ENCODE peak calls at places on chromosomes 5 and 9, in six cellular contexts. K is pancreas; G is lower lobe of right lung; U is naive thymus-derived CD8-positive, alpha-beta T cell; V is HCT116; J is left colon. Y is an unnamed sample.

GRCh38 chr9:27534658-27535209 is 5.1 kb upstream of the MOB3B start:
- ATAC-seq in V (no peak), G (peak; percentile 59), K (no peak), U (no peak), J (peak; percentile 30), Y (no peak)

GRCh38 chr5:84436866-84437265 is 52.2 kb upstream of the EDIL3 start:
- ATAC-seq in J (no peak), K (no peak), U (no peak), V (no peak), G (no peak), Y (peak; percentile 58)

GRCh38 chr5:112880219-112880964 is 19.3 kb downstream of the SRP19 start:
- ATAC-seq in K (no peak), U (no peak), G (no peak), J (no peak), V (no peak), Y (no peak)

GRCh38 chr9:70229579-70229978 is 29.2 kb upstream of the SMC5 start:
- ATAC-seq in U (no peak), J (no peak), K (no peak), V (peak; percentile 42), G (no peak), Y (no peak)

GRCh38 chr5:58451732-58452565 is 7.9 kb downstream of the PLK2 start:
- ATAC-seq in J (no peak), V (peak; percentile 38), K (no peak), G (no peak), U (no peak), Y (peak; percentile 25)

GRCh38 chr5:179307006-179307800 is 38.1 kb downstream of the ADAMTS2 start:
- ATAC-seq in U (no peak), G (peak; percentile 34), J (no peak), V (no peak), K (no peak), Y (no peak)

GRCh38 chr5:180026725-180027448 is 44.7 kb downstream of the RNF130 start:
- ATAC-seq in U (no peak), V (no peak), J (no peak), G (peak; percentile 8), K (peak; percentile 26), Y (no peak)

GRCh38 chr9:129549684-129550083 is 71.2 kb downstream of the C9orf50 start:
- ATAC-seq in K (peak; percentile 32), G (peak; percentile 45), V (peak; percentile 71), U (peak; percentile 59), J (peak; percentile 26), Y (peak; percentile 40)

GRCh38 chr9:70229026-70229425 is 29.8 kb upstream of the SMC5 start:
- ATAC-seq in V (no peak), G (peak; percentile 11), J (no peak), U (no peak), K (peak; percentile 40), Y (no peak)

GRCh38 chr5:75058986-75059508 is 6.7 kb upstream of the GCNT4 start:
- ATAC-seq in G (no peak), K (no peak), J (no peak), V (no peak), U (no peak), Y (no peak)

GRCh38 chr9:108272350-108272899 is 583.4 kb downstream of the ACTL7B start:
- ATAC-seq in V (peak; percentile 84), K (peak; percentile 92), U (no peak), J (peak; percentile 75), G (peak; percentile 87), Y (peak; percentile 78)

GRCh38 chr9:20701058-20701457 is 17.0 kb downstream of the FOCAD start:
- ATAC-seq in V (no peak), J (peak; percentile 45), K (peak; percentile 83), G (no peak), U (no peak), Y (no peak)

GRCh38 chr5:96904054-96904931 is 28.0 kb downstream of the ERAP2 start:
- ATAC-seq in J (no peak), K (no peak), U (no peak), V (no peak), G (no peak), Y (no peak)

GRCh38 chr5:181235689-181236366 is 7.9 kb downstream of the RACK1 start:
- ATAC-seq in K (no peak), J (no peak), V (peak; percentile 10), G (no peak), U (no peak), Y (no peak)

GRCh38 chr5:128271859-128272446 is 188.4 kb downstream of the SLC12A2 start:
- ATAC-seq in G (no peak), U (no peak), J (no peak), V (peak; percentile 82), K (no peak), Y (no peak)

GRCh38 chr9:128323192-128323730 is 622 bp downstream of the COQ4 start:
- ATAC-seq in K (no peak), J (peak; percentile 8), G (no peak), U (no peak), V (no peak), Y (peak; percentile 6)

GRCh38 chr5:61254969-61255555 is 77.0 kb upstream of the ZSWIM6 start:
- ATAC-seq in G (peak; percentile 71), K (peak; percentile 87), U (no peak), V (no peak), J (peak; percentile 13), Y (no peak)

GRCh38 chr5:2699231-2699630 is 52.2 kb downstream of the IRX2 start:
- ATAC-seq in U (no peak), V (no peak), J (no peak), G (no peak), K (no peak), Y (no peak)

GRCh38 chr9:20295555-20295954 is 326.7 kb downstream of the MLLT3 start:
- ATAC-seq in V (no peak), G (no peak), J (no peak), K (no peak), U (no peak), Y (no peak)

GRCh38 chr5:157877821-157878220 is 18.9 kb upstream of the CLINT1 start:
- ATAC-seq in K (no peak), G (no peak), J (no peak), U (no peak), V (no peak), Y (no peak)

GRCh38 chr5:169106906-169107305 is 194.0 kb downstream of the SLIT3 start:
- ATAC-seq in V (no peak), G (no peak), U (no peak), K (no peak), J (no peak), Y (no peak)

GRCh38 chr9:98191615-98192502 is 578 bp downstream of the CORO2A start:
- ATAC-seq in J (peak; percentile 53), K (peak; percentile 13), U (peak; percentile 50), G (peak; percentile 50), V (peak; percentile 48), Y (peak; percentile 53)

GRCh38 chr5:149445739-149446369 is 66.8 kb upstream of the IL17B start:
- ATAC-seq in G (peak; percentile 3), J (peak; percentile 44), K (peak; percentile 50), U (no peak), V (peak; percentile 71), Y (peak; percentile 9)

GRCh38 chr5:137072376-137073174 is 426.6 kb downstream of the SPOCK1 start:
- ATAC-seq in K (peak; percentile 67), G (peak; percentile 55), J (no peak), U (no peak), V (no peak), Y (no peak)

GRCh38 chr9:98381311-98382103 is 126.1 kb upstream of the TBC1D2 start:
- ATAC-seq in G (no peak), V (no peak), J (no peak), K (no peak), U (no peak), Y (no peak)

GRCh38 chr5:154757647-154758406 is 2.6 kb downstream of the LARP1 start:
- ATAC-seq in V (no peak), K (peak; percentile 5), G (no peak), J (no peak), U (no peak), Y (peak; percentile 14)

Y was measured in esophagus mucosa.